ENCODE peak calls at places on chromosomes 1 and 21, in five cellular contexts. X is IMR-90, H is body of pancreas, J is GM23248, Y is suprapubic skin. E is an unnamed sample. For H3K4me1, the result is how much of the 10 kb centered on the place peaks cover.

GRCh38 chr1:31938184-31938975 is at the start of gene PTP4A2:
- DNase-seq in H (peak), Y (peak), J (peak), X (peak), E (peak)

GRCh38 chr1:183138301-183138700 is 47.8 kb upstream of the LAMC2 start:
- DNase-seq in X (no peak), J (peak), Y (no peak), H (no peak), E (no peak)

GRCh38 chr1:244010191-244010590 is 40.9 kb upstream of the ZBTB18 start:
- DNase-seq in Y (no peak), X (peak), J (peak), H (no peak), E (no peak)

GRCh38 chr1:154888757-154889156 is 18.7 kb upstream of the KCNN3 start:
- DNase-seq in X (no peak), J (no peak), Y (peak), H (no peak), E (no peak)

GRCh38 chr1:224497714-224498573 is 63.3 kb upstream of the WDR26 start:
- DNase-seq in X (peak), H (no peak), Y (no peak), J (peak), E (no peak)

GRCh38 chr1:181251713-181252075 is 163.2 kb downstream of the IER5 start:
- DNase-seq in Y (no peak), J (no peak), H (no peak), X (no peak), E (no peak)

GRCh38 chr1:182143825-182144661 is 82.5 kb upstream of the ZNF648 start:
- DNase-seq in X (peak), Y (peak), H (peak), J (peak), E (no peak)

GRCh38 chr21:41965447-41966340 is 11.9 kb upstream of the C2CD2 start:
- DNase-seq in J (no peak), H (no peak), Y (no peak), X (no peak), E (no peak)

GRCh38 chr1:182789138-182790076 is at the start of gene NPL:
- DNase-seq in J (peak), X (peak), H (peak), Y (peak), E (peak)

GRCh38 chr1:109091196-109092193 is 931 bp downstream of the TMEM167B start:
- DNase-seq in Y (no peak), J (peak), H (no peak), X (peak), E (no peak)

GRCh38 chr1:10601342-10602060 is 126.8 kb downstream of the PEX14 start:
- DNase-seq in J (no peak), H (no peak), X (no peak), Y (no peak), E (no peak)

GRCh38 chr21:37358392-37358791 is 8.2 kb upstream of the DYRK1A start:
- DNase-seq in Y (no peak), X (no peak), H (no peak), J (no peak), E (no peak)

GRCh38 chr1:208985231-208985630 is 598.3 kb upstream of the CAMK1G start:
- DNase-seq in X (no peak), Y (no peak), J (no peak), H (no peak), E (no peak)

GRCh38 chr1:1778827-1779675 is 781 bp upstream of the NADK start:
- DNase-seq in H (peak), X (no peak), J (peak), Y (peak), E (peak)

GRCh38 chr1:91569411-91570104 is 68.9 kb downstream of the CDC7 start:
- DNase-seq in X (peak), H (no peak), Y (peak), J (peak), E (no peak)

GRCh38 chr1:235006132-235006721 is 122.4 kb downstream of the TOMM20 start:
- DNase-seq in H (no peak), X (no peak), J (no peak), Y (no peak), E (no peak)

GRCh38 chr1:41019353-41019745 is 2.2 kb downstream of the SLFNL1 start:
- DNase-seq in J (no peak), Y (no peak), H (no peak), X (no peak), E (no peak)

GRCh38 chr1:228838717-228839500 is 103.6 kb downstream of the RHOU start:
- DNase-seq in H (no peak), X (peak), Y (no peak), J (no peak), E (no peak)

GRCh38 chr1:209062863-209063262 is 520.7 kb upstream of the CAMK1G start:
- DNase-seq in Y (no peak), H (no peak), J (no peak), X (no peak), E (no peak)

GRCh38 chr1:66085600-66085999 is 292.9 kb downstream of the PDE4B start:
- DNase-seq in Y (no peak), X (no peak), J (no peak), H (no peak), E (no peak)

GRCh38 chr1:149844650-149845255 is 54.6 kb upstream of the BOLA1 start:
- DNase-seq in Y (no peak), H (no peak), J (peak), X (no peak), E (no peak)
- H3K4me1 ChIP-seq in Y (half or more), H (under half), J (under half), X (under half), E (half or more)

DNA sequence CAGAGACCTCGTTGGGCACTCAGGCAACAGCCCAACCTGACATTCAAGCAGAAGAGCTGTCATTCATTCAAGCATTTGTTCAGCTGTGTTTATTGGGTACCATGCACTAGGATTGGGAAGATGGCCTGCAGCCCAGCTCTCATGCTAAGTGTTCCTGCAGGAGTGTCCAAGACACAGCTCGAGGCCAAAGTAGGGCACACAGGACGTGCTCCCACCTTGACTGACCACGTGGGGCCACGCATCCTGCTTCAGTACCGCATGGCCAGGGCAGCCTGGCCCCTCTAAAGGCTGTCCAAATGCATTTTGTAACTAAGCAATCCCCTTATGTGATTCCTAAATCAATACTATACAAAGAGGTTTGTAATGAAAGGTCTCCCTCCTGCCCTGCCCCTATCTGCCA is 9.7 kb downstream of the PYCR2 start:
- DNase-seq in J (no peak), H (no peak), X (no peak), Y (no peak), E (no peak)
- H3K4me1 ChIP-seq in J (under half), H (under half), X (under half), Y (under half), E (under half)

GRCh38 chr1:55773189-55773940 is 558.2 kb upstream of the USP24 start:
- DNase-seq in J (no peak), Y (no peak), X (no peak), H (no peak), E (no peak)

GRCh38 chr1:55767171-55767570 is 552.0 kb upstream of the USP24 start:
- DNase-seq in H (no peak), Y (no peak), J (no peak), X (no peak), E (no peak)

GRCh38 chr1:55774446-55774845 is 559.3 kb upstream of the USP24 start:
- DNase-seq in J (no peak), H (no peak), Y (no peak), X (no peak), E (no peak)

DNA sequence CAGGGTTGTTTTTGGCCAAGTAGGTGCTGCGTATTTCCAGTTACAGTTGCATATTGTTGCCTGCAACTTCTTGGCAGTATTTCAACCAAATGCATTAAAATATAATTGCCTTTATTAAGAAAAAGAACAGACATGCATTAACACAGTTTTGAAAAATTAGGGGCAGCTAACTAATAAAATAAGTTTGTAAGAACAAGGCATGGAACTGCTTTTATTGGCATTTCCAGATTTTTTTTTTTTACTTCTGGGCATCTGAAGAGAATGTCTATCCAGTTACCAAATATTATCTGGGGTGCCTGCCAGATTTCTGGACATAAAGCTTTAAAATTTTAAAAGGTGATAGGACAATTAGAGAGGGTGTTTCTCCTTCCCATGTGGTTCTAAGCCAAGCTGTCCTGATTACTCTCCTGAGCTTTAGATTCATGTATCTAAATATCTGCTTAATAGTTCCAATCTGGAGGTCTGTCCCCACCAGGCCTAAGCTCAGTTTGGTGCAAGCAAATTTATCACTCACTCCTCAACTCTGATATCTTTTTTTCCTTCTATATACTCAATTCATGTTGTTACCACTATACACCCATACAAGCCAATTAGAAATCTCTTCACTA is 553.3 kb upstream of the USP24 start:
- DNase-seq in J (no peak), H (no peak), X (no peak), Y (no peak), E (no peak)
- H3K4me1 ChIP-seq in J (under half), H (under half), X (under half), Y (under half), E (under half)

DNA sequence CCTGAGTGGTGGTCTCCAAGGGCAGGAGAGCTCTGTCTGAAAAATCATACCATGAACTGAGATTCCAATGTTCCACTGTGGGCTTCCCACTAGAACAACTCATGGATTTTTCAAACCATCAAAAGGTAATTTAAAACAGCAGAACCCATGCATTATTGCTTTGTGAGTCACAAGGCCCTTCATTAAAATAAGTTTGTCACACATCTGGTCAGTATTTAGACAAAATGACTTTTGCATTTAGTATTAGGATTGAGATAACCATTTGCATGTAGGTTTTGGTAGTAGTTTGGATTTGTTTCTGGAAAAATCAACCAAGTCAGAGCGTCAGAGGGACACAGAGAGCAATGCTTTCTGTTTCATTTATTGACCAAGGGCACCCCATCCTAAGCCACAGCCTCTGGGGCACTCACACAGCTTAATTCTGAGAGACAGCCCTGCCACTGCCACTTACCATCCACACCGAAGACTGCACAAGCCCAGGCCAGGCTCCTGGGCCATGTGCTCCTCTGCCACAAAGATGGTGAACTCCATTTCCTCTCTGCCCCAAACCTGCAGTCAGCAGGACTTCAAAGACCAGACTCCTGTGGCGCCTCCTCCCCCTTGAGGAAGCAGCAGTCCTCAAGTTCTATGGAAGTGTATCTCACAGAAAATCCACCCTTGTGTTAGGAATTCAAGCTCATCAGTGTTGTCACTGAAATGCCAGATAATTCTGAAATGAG is 132.6 kb upstream of the DUSP10 start:
- DNase-seq in J (peak), X (peak), Y (no peak), H (no peak), E (no peak)
- H3K4me1 ChIP-seq in J (half or more), X (under half), Y (under half), H (under half), E (under half)

DNA sequence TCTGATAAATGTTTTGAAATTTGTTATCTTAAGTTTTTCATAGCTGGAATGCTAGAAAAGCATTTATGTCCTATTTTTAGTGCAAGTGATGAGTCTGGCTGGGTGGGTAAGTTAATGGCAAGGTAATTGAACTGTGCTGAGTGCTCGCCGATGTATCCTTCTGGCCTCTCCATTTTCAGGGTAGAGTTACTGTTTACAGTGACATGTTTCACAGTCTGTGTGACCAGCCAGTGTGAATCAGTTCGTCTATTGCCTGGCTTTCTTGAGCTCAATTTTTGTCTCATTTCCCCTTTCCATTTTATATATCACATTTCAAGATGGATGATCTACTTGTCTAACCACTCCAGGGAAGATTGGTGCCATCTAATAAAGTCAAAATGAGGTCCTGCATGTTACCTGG is 44.1 kb downstream of the ITSN1 start:
- DNase-seq in Y (no peak), J (peak), H (no peak), X (no peak), E (no peak)
- H3K4me1 ChIP-seq in Y (under half), J (half or more), H (under half), X (under half), E (under half)

GRCh38 chr1:46219551-46220520 is 16.7 kb downstream of the LURAP1 start:
- DNase-seq in X (no peak), H (no peak), J (peak), Y (no peak), E (no peak)
- H3K4me1 ChIP-seq in X (under half), H (under half), J (under half), Y (under half), E (under half)

GRCh38 chr1:204478166-204478899 is 16.3 kb downstream of the PIK3C2B start:
- DNase-seq in H (no peak), X (no peak), Y (no peak), J (no peak), E (no peak)
- H3K4me1 ChIP-seq in H (half or more), X (under half), Y (half or more), J (under half), E (under half)

GRCh38 chr1:58880592-58880991 is 96.7 kb upstream of the JUN start:
- DNase-seq in Y (no peak), H (no peak), J (no peak), X (no peak), E (no peak)

GRCh38 chr1:58883037-58883887 is 99.4 kb upstream of the JUN start:
- DNase-seq in J (peak), H (peak), Y (peak), X (peak), E (no peak)

GRCh38 chr1:58882322-58882951 is 98.6 kb upstream of the JUN start:
- DNase-seq in X (no peak), H (no peak), Y (no peak), J (no peak), E (no peak)

GRCh38 chr1:58879464-58879863 is 95.6 kb upstream of the JUN start:
- DNase-seq in H (no peak), J (peak), X (peak), Y (no peak), E (no peak)

GRCh38 chr1:58881471-58881994 is 97.7 kb upstream of the JUN start:
- DNase-seq in X (peak), H (peak), Y (no peak), J (peak), E (no peak)
- H3K4me1 ChIP-seq in X (under half), H (half or more), Y (under half), J (under half), E (under half)